ENCODE peak calls at places on chromosomes 3 and 15, in eight cellular contexts. B is retina; G is hypothalamus; F is activated CD4-positive, CD25-positive, alpha-beta regulatory T cell; C is NAMALWA; P is activated T-cell treated with anti-CD3 and anti-CD28 coated beads, Interleukin-2, amount 50 U/mL, for 48 hours; O is progenitor cell of endocrine pancreas; R is EL. A is an unnamed sample.

GRCh38 chr3:25455316-25456232 is 27.5 kb downstream of the RARB start:
- DNase-seq in P (no peak), B (peak), G (no peak), O (no peak), R (peak), F (no peak), C (no peak), A (no peak)

GRCh38 chr15:58462547-58462946 is 30.8 kb downstream of the LIPC start:
- DNase-seq in B (no peak), P (no peak), O (no peak), C (no peak), R (no peak), G (no peak), F (no peak), A (no peak)

GRCh38 chr3:155912574-155913190 is 42.2 kb downstream of the GMPS start:
- DNase-seq in F (no peak), G (no peak), R (peak), O (no peak), C (no peak), P (no peak), B (no peak), A (no peak)

GRCh38 chr3:69442771-69443197 is 56.9 kb upstream of the FRMD4B start:
- DNase-seq in P (peak), C (no peak), G (no peak), F (no peak), B (no peak), O (no peak), R (no peak), A (no peak)

GRCh38 chr15:83848315-83849050 is 194.6 kb downstream of the ADAMTSL3 start:
- DNase-seq in R (peak), G (no peak), F (no peak), P (no peak), C (no peak), O (no peak), B (no peak), A (peak)

GRCh38 chr3:42042747-42043115 is 48.4 kb upstream of the TRAK1 start:
- DNase-seq in F (no peak), B (no peak), O (no peak), C (no peak), G (no peak), P (no peak), R (peak), A (no peak)

GRCh38 chr3:150830094-150830681 is 67.2 kb upstream of the SIAH2 start:
- DNase-seq in F (no peak), G (no peak), C (peak), O (no peak), B (no peak), R (no peak), P (peak), A (no peak)

GRCh38 chr3:72345237-72345878 is 502.9 kb downstream of the SHQ1 start:
- DNase-seq in O (no peak), B (no peak), C (no peak), P (no peak), R (peak), F (no peak), G (no peak), A (peak)

GRCh38 chr15:69760263-69760855 is 307.7 kb downstream of the RPLP1 start:
- DNase-seq in O (no peak), R (no peak), C (no peak), G (no peak), F (no peak), B (no peak), P (no peak), A (peak)

GRCh38 chr3:121165397-121165837 is 257.4 kb downstream of the STXBP5L start:
- DNase-seq in G (no peak), R (no peak), F (no peak), B (no peak), P (no peak), O (no peak), C (no peak), A (peak)

GRCh38 chr3:46958469-46959168 is 17.9 kb downstream of the CCDC12 start:
- DNase-seq in C (no peak), P (no peak), F (no peak), O (no peak), B (no peak), R (no peak), G (no peak), A (no peak)